ENCODE peak calls at places on chromosomes 5 and 9, in six cellular contexts. One of them, this sample, is unnamed.

GRCh38 chr9:37645903-37646506 is 4.7 kb upstream of the FRMPD1 start:
- DNase-seq in chondrocyte: no peak
- DNase-seq in WTC11: no peak
- DNase-seq in heart right ventricle: no peak
- DNase-seq in fibroblast of mammary gland: no peak
- DNase-seq in tibial nerve: no peak
- DNase-seq in this sample: no peak

GRCh38 chr5:166165600-166165999 is 2125.8 kb upstream of the WWC1 start:
- DNase-seq in chondrocyte: no peak
- DNase-seq in WTC11: peak; percentile 22
- DNase-seq in heart right ventricle: no peak
- DNase-seq in fibroblast of mammary gland: no peak
- DNase-seq in tibial nerve: no peak
- DNase-seq in this sample: peak; percentile 70

GRCh38 chr9:127809562-127810377 is 7.1 kb downstream of the FPGS start:
- DNase-seq in chondrocyte: no peak
- DNase-seq in WTC11: peak; percentile 69
- DNase-seq in heart right ventricle: peak; percentile 50
- DNase-seq in fibroblast of mammary gland: no peak
- DNase-seq in tibial nerve: no peak
- DNase-seq in this sample: no peak

GRCh38 chr9:136756134-136756438 is 2.0 kb downstream of the LCN8 start:
- DNase-seq in chondrocyte: no peak
- DNase-seq in WTC11: no peak
- DNase-seq in heart right ventricle: no peak
- DNase-seq in fibroblast of mammary gland: no peak
- DNase-seq in tibial nerve: no peak
- DNase-seq in this sample: no peak

GRCh38 chr9:95089916-95090791 is 227.4 kb downstream of the FANCC start:
- DNase-seq in chondrocyte: no peak
- DNase-seq in WTC11: no peak
- DNase-seq in heart right ventricle: peak; percentile 71
- DNase-seq in fibroblast of mammary gland: no peak
- DNase-seq in tibial nerve: no peak
- DNase-seq in this sample: no peak

GRCh38 chr9:82721596-82721995 is 341.3 kb downstream of the RASEF start:
- DNase-seq in chondrocyte: no peak
- DNase-seq in WTC11: no peak
- DNase-seq in heart right ventricle: no peak
- DNase-seq in fibroblast of mammary gland: no peak
- DNase-seq in tibial nerve: no peak
- DNase-seq in this sample: peak; percentile 19

GRCh38 chr9:125025584-125025983 is 84.7 kb upstream of the GOLGA1 start:
- DNase-seq in chondrocyte: no peak
- DNase-seq in WTC11: no peak
- DNase-seq in heart right ventricle: no peak
- DNase-seq in fibroblast of mammary gland: peak; percentile 8
- DNase-seq in tibial nerve: no peak
- DNase-seq in this sample: no peak

GRCh38 chr5:145856285-145856818 is 16.5 kb downstream of the GRXCR2 start:
- DNase-seq in chondrocyte: no peak
- DNase-seq in WTC11: peak; percentile 73
- DNase-seq in heart right ventricle: peak; percentile 23
- DNase-seq in fibroblast of mammary gland: peak; percentile 74
- DNase-seq in tibial nerve: peak; percentile 24
- DNase-seq in this sample: no peak

GRCh38 chr5:154202379-154203260 is 12.1 kb downstream of the GALNT10 start:
- DNase-seq in chondrocyte: no peak
- DNase-seq in WTC11: no peak
- DNase-seq in heart right ventricle: no peak
- DNase-seq in fibroblast of mammary gland: no peak
- DNase-seq in tibial nerve: no peak
- DNase-seq in this sample: no peak

GRCh38 chr5:173868096-173868879 is 19.9 kb upstream of the CPEB4 start:
- DNase-seq in chondrocyte: no peak
- DNase-seq in WTC11: no peak
- DNase-seq in heart right ventricle: no peak
- DNase-seq in fibroblast of mammary gland: peak; percentile 29
- DNase-seq in tibial nerve: no peak
- DNase-seq in this sample: peak; percentile 19

DNA sequence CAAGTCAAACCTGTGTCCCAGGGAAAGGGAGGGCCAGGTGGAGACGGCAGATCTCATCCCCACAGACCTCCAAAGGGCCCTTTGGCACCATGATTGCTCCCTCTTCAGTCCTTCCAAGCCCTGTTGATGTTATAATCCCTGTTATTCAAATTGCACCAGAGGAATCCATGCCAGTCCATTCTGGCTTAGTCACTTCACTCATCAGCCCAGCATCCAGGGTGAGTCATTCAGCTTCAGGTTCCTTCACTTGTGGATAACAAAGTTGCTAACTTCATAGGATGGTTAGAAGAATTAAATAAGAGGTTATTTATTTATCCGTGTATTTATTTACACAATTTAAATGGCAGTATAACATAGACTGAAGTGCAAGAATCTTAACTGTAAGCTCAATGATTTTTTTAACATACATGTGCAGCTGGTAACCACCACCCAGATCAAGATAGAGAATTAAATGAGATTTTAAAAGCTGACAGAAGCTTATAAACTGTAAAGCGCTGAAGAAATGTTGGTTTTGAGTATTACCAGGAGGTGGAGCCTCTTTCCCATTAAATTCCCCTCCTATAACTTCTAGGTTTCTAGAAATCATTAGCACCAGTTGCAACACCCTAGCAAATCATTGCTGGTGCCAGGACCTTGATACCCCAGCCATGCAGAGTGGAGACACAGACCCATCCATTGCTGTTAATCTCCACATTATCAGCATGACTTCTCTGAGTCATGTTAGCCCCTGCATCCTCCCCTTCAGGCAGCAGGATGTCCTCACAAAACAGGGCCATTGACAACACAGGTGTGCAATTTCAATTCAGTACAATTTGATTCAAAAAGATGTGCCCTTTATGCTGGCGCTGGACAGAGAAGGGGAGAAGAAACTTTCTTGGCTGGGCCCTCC is 77.4 kb downstream of the SEC61B start:
- DNase-seq in chondrocyte: no peak
- DNase-seq in WTC11: no peak
- DNase-seq in heart right ventricle: no peak
- DNase-seq in fibroblast of mammary gland: peak; percentile 77
- DNase-seq in tibial nerve: no peak
- DNase-seq in this sample: peak; percentile 56
- TF ChIP-seq CTCF in chondrocyte: peak; percentile 80
- TF ChIP-seq CTCF in WTC11: no peak
- TF ChIP-seq CTCF in heart right ventricle: peak; percentile 39
- TF ChIP-seq CTCF in fibroblast of mammary gland: peak; percentile 27
- TF ChIP-seq CTCF in tibial nerve: no peak
- TF ChIP-seq CTCF in this sample: peak; percentile 18

GRCh38 chr9:110797611-110798010 is 129.0 kb downstream of the MUSK start:
- DNase-seq in chondrocyte: no peak
- DNase-seq in WTC11: no peak
- DNase-seq in heart right ventricle: no peak
- DNase-seq in fibroblast of mammary gland: peak; percentile 73
- DNase-seq in tibial nerve: no peak
- DNase-seq in this sample: no peak
- TF ChIP-seq CTCF in chondrocyte: no peak
- TF ChIP-seq CTCF in WTC11: no peak
- TF ChIP-seq CTCF in heart right ventricle: no peak
- TF ChIP-seq CTCF in fibroblast of mammary gland: no peak
- TF ChIP-seq CTCF in tibial nerve: no peak
- TF ChIP-seq CTCF in this sample: no peak

GRCh38 chr9:96242829-96243228 is 59.1 kb downstream of the HSD17B3 start:
- DNase-seq in chondrocyte: no peak
- DNase-seq in WTC11: no peak
- DNase-seq in heart right ventricle: no peak
- DNase-seq in fibroblast of mammary gland: no peak
- DNase-seq in tibial nerve: no peak
- DNase-seq in this sample: no peak
- TF ChIP-seq CTCF in chondrocyte: no peak
- TF ChIP-seq CTCF in WTC11: no peak
- TF ChIP-seq CTCF in heart right ventricle: no peak
- TF ChIP-seq CTCF in fibroblast of mammary gland: no peak
- TF ChIP-seq CTCF in tibial nerve: no peak
- TF ChIP-seq CTCF in this sample: no peak

GRCh38 chr9:92242115-92242778 is 51.2 kb downstream of the IARS1 start:
- DNase-seq in chondrocyte: no peak
- DNase-seq in WTC11: no peak
- DNase-seq in heart right ventricle: no peak
- DNase-seq in fibroblast of mammary gland: peak; percentile 97
- DNase-seq in tibial nerve: no peak
- DNase-seq in this sample: no peak
- TF ChIP-seq CTCF in chondrocyte: peak; percentile 88
- TF ChIP-seq CTCF in WTC11: no peak
- TF ChIP-seq CTCF in heart right ventricle: peak; percentile 26
- TF ChIP-seq CTCF in fibroblast of mammary gland: peak; percentile 66
- TF ChIP-seq CTCF in tibial nerve: no peak
- TF ChIP-seq CTCF in this sample: peak; percentile 14

GRCh38 chr5:1468247-1468612 is 23.0 kb upstream of the SLC6A3 start:
- DNase-seq in chondrocyte: no peak
- DNase-seq in WTC11: peak; percentile 80
- DNase-seq in heart right ventricle: no peak
- DNase-seq in fibroblast of mammary gland: peak; percentile 9
- DNase-seq in tibial nerve: no peak
- DNase-seq in this sample: no peak
- TF ChIP-seq CTCF in chondrocyte: peak; percentile 72
- TF ChIP-seq CTCF in WTC11: peak; percentile 52
- TF ChIP-seq CTCF in heart right ventricle: peak; percentile 54
- TF ChIP-seq CTCF in fibroblast of mammary gland: peak; percentile 43
- TF ChIP-seq CTCF in tibial nerve: peak; percentile 18
- TF ChIP-seq CTCF in this sample: peak; percentile 15

This sample was measured in MCF 10A.